ENCODE peak calls at places on chromosomes 12 and 14, in eight cellular contexts. L, H, R, N, B, S, A and V are unnamed samples.

GRCh38 chr12:111635524-111635923 is 36.4 kb upstream of the ATXN2 start:
- DNase-seq in L (no peak), H (no peak), R (no peak), N (no peak), B (no peak), S (no peak), A (no peak), V (peak; percentile 3)

GRCh38 chr14:31950760-31951637 is 126.1 kb upstream of the ARHGAP5 start:
- DNase-seq in L (no peak), H (no peak), R (no peak), N (peak; percentile 35), B (peak; percentile 46), S (peak; percentile 75), A (peak; percentile 36), V (no peak)

GRCh38 chr12:13177896-13178295 is 18.6 kb upstream of the EMP1 start:
- DNase-seq in L (no peak), H (no peak), R (no peak), N (no peak), B (no peak), S (no peak), A (no peak), V (no peak)

GRCh38 chr14:59871166-59871495 is 555 bp upstream of the RTN1 start:
- DNase-seq in L (no peak), H (no peak), R (no peak), N (no peak), B (no peak), S (no peak), A (no peak), V (no peak)

GRCh38 chr14:91225025-91225424 is 19.5 kb downstream of the GPR68 start:
- DNase-seq in L (no peak), H (no peak), R (no peak), N (no peak), B (no peak), S (no peak), A (no peak), V (no peak)

GRCh38 chr12:112314981-112315380 is 67.2 kb downstream of the HECTD4 start:
- DNase-seq in L (no peak), H (no peak), R (no peak), N (no peak), B (no peak), S (no peak), A (no peak), V (no peak)

GRCh38 chr14:53260928-53261327 is 107.8 kb upstream of the DDHD1 start:
- DNase-seq in L (no peak), H (no peak), R (no peak), N (no peak), B (no peak), S (no peak), A (no peak), V (no peak)

GRCh38 chr12:122870867-122871664 is 24.9 kb downstream of the VPS37B start:
- DNase-seq in L (no peak), H (peak; percentile 14), R (no peak), N (no peak), B (no peak), S (peak; percentile 62), A (no peak), V (peak; percentile 86)

GRCh38 chr12:1592444-1593231 is 1.7 kb downstream of the FBXL14 start:
- DNase-seq in L (peak; percentile 59), H (peak; percentile 49), R (no peak), N (peak; percentile 24), B (no peak), S (no peak), A (no peak), V (peak; percentile 83)

GRCh38 chr14:101495827-101496778 is 65.2 kb upstream of the DIO3 start:
- DNase-seq in L (no peak), H (peak; percentile 1), R (no peak), N (peak; percentile 6), B (peak; percentile 16), S (peak; percentile 33), A (no peak), V (no peak)

GRCh38 chr12:96810477-96810876 is 96.6 kb upstream of the NEDD1 start:
- DNase-seq in L (no peak), H (no peak), R (no peak), N (no peak), B (no peak), S (no peak), A (no peak), V (no peak)

GRCh38 chr14:100535287-100536131 is 51.7 kb downstream of the BEGAIN start:
- DNase-seq in L (no peak), H (peak; percentile 5), R (no peak), N (no peak), B (peak; percentile 17), S (peak; percentile 39), A (no peak), V (no peak)

GRCh38 chr12:54879579-54879978 is 25.3 kb downstream of the MUCL1 start:
- DNase-seq in L (no peak), H (no peak), R (no peak), N (no peak), B (no peak), S (no peak), A (no peak), V (no peak)

GRCh38 chr12:69046920-69047319 is 113.9 kb upstream of the CPM start:
- DNase-seq in L (no peak), H (no peak), R (no peak), N (no peak), B (no peak), S (no peak), A (no peak), V (no peak)

GRCh38 chr14:58899317-58899713 is 261.6 kb downstream of the DACT1 start:
- DNase-seq in L (no peak), H (no peak), R (no peak), N (no peak), B (no peak), S (no peak), A (no peak), V (no peak)

GRCh38 chr14:103889313-103890051 is 38.8 kb upstream of the TDRD9 start:
- DNase-seq in L (no peak), H (no peak), R (no peak), N (no peak), B (no peak), S (no peak), A (no peak), V (no peak)

GRCh38 chr14:101520621-101521305 is 40.5 kb upstream of the DIO3 start:
- DNase-seq in L (no peak), H (no peak), R (no peak), N (no peak), B (no peak), S (no peak), A (peak; percentile 72), V (no peak)

GRCh38 chr12:124466200-124467128 is 100.9 kb downstream of the NCOR2 start:
- DNase-seq in L (peak; percentile 83), H (peak; percentile 79), R (peak; percentile 32), N (no peak), B (no peak), S (peak; percentile 91), A (no peak), V (peak; percentile 99)

GRCh38 chr14:21825845-21826244 is 152.2 kb upstream of the OR4E1 start:
- DNase-seq in L (no peak), H (no peak), R (no peak), N (no peak), B (no peak), S (no peak), A (no peak), V (no peak)

GRCh38 chr14:21822109-21822508 is 148.5 kb upstream of the OR4E1 start:
- DNase-seq in L (no peak), H (no peak), R (no peak), N (no peak), B (no peak), S (no peak), A (no peak), V (no peak)

GRCh38 chr14:21825147-21825743 is 151.6 kb upstream of the OR4E1 start:
- DNase-seq in L (peak; percentile 9), H (no peak), R (no peak), N (peak; percentile 53), B (no peak), S (no peak), A (no peak), V (peak; percentile 82)
- TF ChIP-seq CTCF in L (peak; percentile 76), H (no peak), R (no peak), N (peak; percentile 51), B (peak; percentile 10), S (no peak), A (peak; percentile 11), V (peak; percentile 89)

DNA sequence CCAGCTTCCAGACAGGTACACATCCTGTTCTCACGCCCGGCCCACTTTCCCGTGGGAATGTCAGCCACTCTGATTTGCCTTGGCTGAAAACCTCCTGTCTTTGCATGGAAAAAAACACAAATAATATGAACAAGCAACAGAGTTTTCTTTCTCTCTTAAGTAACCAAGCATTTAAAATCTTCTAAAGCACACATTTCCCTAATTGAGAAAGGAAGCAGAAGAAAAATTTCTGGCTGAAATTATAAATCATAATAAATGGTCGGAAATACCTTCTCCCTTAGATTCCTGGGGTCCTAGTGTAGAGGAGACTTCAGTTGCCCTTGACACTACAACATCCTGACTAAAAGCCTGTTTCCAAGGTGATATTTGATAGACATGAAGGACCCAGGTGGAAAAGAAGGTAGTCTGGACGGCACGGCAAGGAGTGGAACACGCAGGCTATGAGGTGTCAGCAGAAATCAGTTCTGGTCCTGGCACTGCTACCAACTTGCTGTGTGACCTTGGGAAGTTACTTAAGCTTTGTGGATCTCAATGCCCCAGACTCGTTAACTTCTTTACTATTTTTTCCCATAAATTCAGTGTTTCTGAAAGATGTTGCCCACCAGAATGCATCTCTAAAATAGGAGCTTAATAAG is 37.0 kb upstream of the BCL2L14 start:
- DNase-seq in L (no peak), H (no peak), R (no peak), N (no peak), B (no peak), S (no peak), A (no peak), V (no peak)
- TF ChIP-seq CTCF in L (no peak), H (no peak), R (no peak), N (no peak), B (no peak), S (no peak), A (no peak), V (no peak)

GRCh38 chr12:65296503-65297265 is 18.2 kb downstream of the MSRB3 start:
- DNase-seq in L (no peak), H (no peak), R (no peak), N (no peak), B (no peak), S (no peak), A (no peak), V (no peak)

GRCh38 chr12:65302891-65303290 is 24.4 kb downstream of the MSRB3 start:
- DNase-seq in L (no peak), H (no peak), R (no peak), N (no peak), B (no peak), S (no peak), A (no peak), V (no peak)

GRCh38 chr12:65305346-65305950 is 27.0 kb downstream of the MSRB3 start:
- DNase-seq in L (no peak), H (no peak), R (no peak), N (no peak), B (no peak), S (no peak), A (no peak), V (no peak)

GRCh38 chr12:65300067-65300466 is 21.6 kb downstream of the MSRB3 start:
- DNase-seq in L (no peak), H (no peak), R (no peak), N (no peak), B (no peak), S (no peak), A (no peak), V (no peak)

GRCh38 chr12:65300679-65301349 is 22.3 kb downstream of the MSRB3 start:
- DNase-seq in L (no peak), H (no peak), R (no peak), N (peak; percentile 77), B (no peak), S (no peak), A (no peak), V (peak; percentile 64)
- TF ChIP-seq CTCF in L (no peak), H (no peak), R (no peak), N (peak; percentile 48), B (peak; percentile 48), S (peak; percentile 41), A (peak; percentile 18), V (peak; percentile 51)

GRCh38 chr12:71397433-71397954 is 42.1 kb upstream of the LGR5 start:
- DNase-seq in L (no peak), H (no peak), R (no peak), N (no peak), B (no peak), S (no peak), A (no peak), V (peak; percentile 69)
- TF ChIP-seq CTCF in L (no peak), H (no peak), R (no peak), N (no peak), B (no peak), S (no peak), A (no peak), V (peak; percentile 36)